ENCODE peak calls at places on chromosomes 6 and 20, in four cellular contexts. J is A549, Z is esophagus squamous epithelium, Y is GM12891. G is an unnamed sample.
A peak's percentile ranks its signal among the peaks of the same experiment; 100 is the strongest.

GRCh38 chr6:15936503-15936902 is 192.4 kb upstream of the MYLIP start:
- DNase-seq in J (no peak), Y (peak; percentile 17), Z (no peak), G (no peak)

GRCh38 chr6:23969344-23969743 is 156.7 kb upstream of the NRSN1 start:
- DNase-seq in Z (no peak), Y (no peak), J (no peak), G (no peak)

GRCh38 chr20:20207291-20207690 is 155.0 kb downstream of the CFAP61 start:
- DNase-seq in Z (no peak), J (no peak), Y (no peak), G (no peak)

GRCh38 chr20:51338692-51339440 is 203.7 kb downstream of the NFATC2 start:
- DNase-seq in J (no peak), Z (no peak), Y (no peak), G (no peak)

GRCh38 chr20:12057778-12058177 is 140.1 kb downstream of the BTBD3 start:
- DNase-seq in J (no peak), Z (no peak), Y (no peak), G (no peak)

GRCh38 chr6:75207211-75207984 is 1.5 kb upstream of the COL12A1 start:
- DNase-seq in Z (no peak), J (no peak), Y (no peak), G (no peak)

GRCh38 chr6:140546640-140547039 is 1172.2 kb upstream of the CITED2 start:
- DNase-seq in J (no peak), Y (no peak), Z (no peak), G (no peak)

GRCh38 chr20:41027872-41028358 is 707 bp upstream of the TOP1 start:
- DNase-seq in Y (no peak), J (no peak), Z (no peak), G (no peak)

DNA sequence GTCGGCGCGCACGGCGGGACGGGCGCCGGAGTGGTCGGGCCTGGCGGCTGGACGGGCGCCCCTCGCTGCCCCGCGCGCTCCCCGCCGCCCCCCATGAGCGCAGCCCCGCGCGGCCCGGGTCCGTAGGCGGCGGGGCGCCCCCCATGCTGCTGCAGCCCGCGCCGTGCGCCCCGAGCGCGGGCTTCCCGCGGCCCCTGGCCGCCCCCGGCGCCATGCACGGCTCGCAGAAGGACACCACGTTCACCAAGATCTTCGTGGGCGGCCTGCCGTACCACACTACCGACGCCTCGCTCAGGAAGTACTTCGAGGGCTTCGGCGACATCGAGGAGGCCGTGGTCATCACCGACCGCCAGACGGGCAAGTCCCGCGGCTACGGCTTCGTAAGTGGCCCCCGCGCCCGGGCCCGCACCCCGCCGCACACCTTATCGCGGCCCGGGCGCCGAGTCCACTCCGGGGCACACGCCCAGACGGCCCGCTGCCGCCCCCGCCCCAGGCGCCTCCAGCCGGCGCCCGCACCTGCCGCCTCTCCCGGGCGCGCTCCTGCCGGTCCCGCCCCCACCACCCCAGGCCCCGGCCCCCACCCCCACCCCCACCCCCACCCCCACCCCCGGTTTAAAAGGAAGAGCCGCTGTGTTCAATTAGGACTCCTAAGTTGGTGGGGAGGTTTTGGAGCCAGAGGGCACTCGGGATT is 388 bp downstream of the RBM38 start:
- DNase-seq in J (no peak), Z (no peak), Y (no peak), G (peak; percentile 42)
- TF ChIP-seq POLR2A in J (peak; percentile 68), Z (no peak), Y (peak; percentile 67), G (peak; percentile 73)

GRCh38 chr6:35305117-35305516 is 7.5 kb downstream of the DEF6 start:
- DNase-seq in Y (no peak), Z (no peak), J (peak; percentile 19), G (no peak)

GRCh38 chr6:35299674-35300073 is 2.1 kb downstream of the DEF6 start:
- DNase-seq in Z (no peak), J (no peak), Y (no peak), G (no peak)

GRCh38 chr6:35300848-35301247 is 3.2 kb downstream of the DEF6 start:
- DNase-seq in Y (no peak), Z (no peak), J (no peak), G (no peak)

GRCh38 chr6:35304299-35304698 is 6.7 kb downstream of the DEF6 start:
- DNase-seq in Y (no peak), Z (no peak), J (no peak), G (no peak)

GRCh38 chr6:35302604-35303218 is 5.1 kb downstream of the DEF6 start:
- DNase-seq in J (no peak), Y (peak; percentile 66), Z (peak; percentile 56), G (peak; percentile 50)
- TF ChIP-seq POLR2A in J (no peak), Y (peak; percentile 64), Z (peak; percentile 10), G (no peak)

GRCh38 chr6:106097368-106098231 is 11.5 kb downstream of the PRDM1 start:
- DNase-seq in Z (peak; percentile 25), J (peak; percentile 17), Y (no peak), G (no peak)
- TF ChIP-seq POLR2A in Z (no peak), J (no peak), Y (no peak), G (no peak)

GRCh38 chr20:25247666-25248500 is at the start of gene PYGB:
- DNase-seq in Z (no peak), Y (peak; percentile 91), J (peak; percentile 89), G (peak; percentile 88)
- TF ChIP-seq POLR2A in Z (no peak), Y (peak; percentile 83), J (peak; percentile 98), G (peak; percentile 98)

GRCh38 chr6:3118353-3119039 is at the start of gene BPHL:
- DNase-seq in Z (peak; percentile 75), J (peak; percentile 91), Y (peak; percentile 97), G (peak; percentile 94)
- TF ChIP-seq POLR2A in Z (peak; percentile 82), J (peak; percentile 81), Y (peak; percentile 74), G (peak; percentile 87)

GRCh38 chr6:85798934-85799490 is 156.3 kb upstream of the SYNCRIP start:
- DNase-seq in J (no peak), Y (no peak), Z (no peak), G (no peak)
- TF ChIP-seq POLR2A in J (no peak), Y (no peak), Z (no peak), G (no peak)

DNA sequence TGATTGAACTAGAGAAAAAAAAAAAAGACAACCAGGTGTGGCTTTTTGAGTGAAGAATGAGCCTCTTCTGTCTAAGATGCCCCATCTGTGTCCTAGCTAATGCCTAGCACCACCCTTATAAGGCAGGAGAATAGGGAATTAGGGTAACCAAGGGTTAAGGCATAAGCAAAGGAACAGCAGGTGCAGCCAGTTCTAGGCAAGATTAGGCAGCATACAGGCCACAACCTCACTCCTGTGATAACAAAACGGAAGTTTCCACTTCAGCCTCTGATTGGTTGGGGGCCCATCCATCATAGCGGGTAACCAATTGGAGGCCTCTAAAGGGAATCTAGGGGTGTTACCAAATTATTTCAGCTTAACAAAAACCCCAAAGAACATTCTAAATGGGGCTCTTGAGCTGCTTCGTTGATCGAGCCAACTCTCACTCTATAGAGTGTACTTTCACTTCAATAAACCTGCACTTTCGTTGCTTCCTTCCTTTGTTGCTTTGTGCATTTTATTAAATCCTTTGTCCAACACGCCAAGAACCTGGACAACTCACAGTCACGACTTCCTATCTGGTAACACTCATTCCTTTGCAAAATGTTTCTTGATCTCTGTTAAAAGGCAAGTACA is 61.9 kb upstream of the TAGAP start:
- DNase-seq in Y (no peak), Z (no peak), J (peak; percentile 59), G (no peak)
- TF ChIP-seq POLR2A in Y (peak; percentile 51), Z (no peak), J (no peak), G (no peak)

DNA sequence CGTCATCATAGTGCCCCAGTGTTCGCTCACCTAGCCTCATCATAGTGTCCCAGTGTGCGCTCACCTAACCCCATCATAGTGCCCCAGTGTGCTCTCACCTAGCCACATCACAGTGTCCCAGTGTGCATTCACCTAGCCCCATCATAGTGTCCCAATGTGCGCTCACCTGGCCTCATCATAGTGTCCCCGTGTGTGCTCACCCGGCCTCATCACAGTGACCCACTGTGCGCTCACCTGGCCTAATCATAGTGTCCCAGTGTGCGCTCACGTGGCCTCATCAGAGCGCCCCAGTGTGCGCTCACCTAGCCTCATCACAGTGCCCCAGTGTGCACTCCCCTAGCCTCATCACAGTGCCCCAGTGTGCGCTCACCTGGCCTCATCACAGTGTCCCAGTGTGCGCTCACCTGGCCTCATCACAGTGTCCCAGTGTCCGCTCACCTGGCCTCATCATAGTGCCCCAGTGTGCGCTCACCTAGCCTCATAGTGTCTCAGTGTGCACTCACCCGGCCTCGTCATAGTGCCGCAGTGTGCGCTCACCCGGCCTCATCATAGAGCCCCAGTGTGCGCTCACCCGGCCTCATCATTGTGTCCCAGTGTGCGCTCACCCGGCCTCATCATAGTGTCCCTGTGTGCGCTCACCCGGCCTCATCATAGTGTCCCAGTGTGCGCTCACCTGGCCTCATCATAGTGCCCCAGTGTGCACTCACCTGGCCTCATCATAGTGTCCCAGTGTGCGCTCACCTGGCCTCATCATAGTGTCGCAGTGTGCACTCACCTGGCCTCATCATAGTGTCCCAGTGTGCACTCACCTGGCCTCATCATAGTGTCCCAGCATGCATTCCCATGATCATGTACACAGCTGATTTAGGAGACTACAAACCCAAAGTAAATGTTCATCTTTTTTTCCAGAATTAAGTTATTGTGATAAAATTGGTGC is 9.5 kb downstream of the TMEM242 start:
- DNase-seq in J (no peak), Y (no peak), Z (no peak), G (no peak)
- TF ChIP-seq POLR2A in J (no peak), Y (no peak), Z (no peak), G (no peak)

GRCh38 chr20:3795511-3796468 is at the start of gene CDC25B:
- DNase-seq in Z (peak; percentile 75), J (peak; percentile 96), Y (peak; percentile 91), G (peak; percentile 89)
- TF ChIP-seq POLR2A in Z (no peak), J (peak; percentile 89), Y (peak; percentile 46), G (peak; percentile 79)

DNA sequence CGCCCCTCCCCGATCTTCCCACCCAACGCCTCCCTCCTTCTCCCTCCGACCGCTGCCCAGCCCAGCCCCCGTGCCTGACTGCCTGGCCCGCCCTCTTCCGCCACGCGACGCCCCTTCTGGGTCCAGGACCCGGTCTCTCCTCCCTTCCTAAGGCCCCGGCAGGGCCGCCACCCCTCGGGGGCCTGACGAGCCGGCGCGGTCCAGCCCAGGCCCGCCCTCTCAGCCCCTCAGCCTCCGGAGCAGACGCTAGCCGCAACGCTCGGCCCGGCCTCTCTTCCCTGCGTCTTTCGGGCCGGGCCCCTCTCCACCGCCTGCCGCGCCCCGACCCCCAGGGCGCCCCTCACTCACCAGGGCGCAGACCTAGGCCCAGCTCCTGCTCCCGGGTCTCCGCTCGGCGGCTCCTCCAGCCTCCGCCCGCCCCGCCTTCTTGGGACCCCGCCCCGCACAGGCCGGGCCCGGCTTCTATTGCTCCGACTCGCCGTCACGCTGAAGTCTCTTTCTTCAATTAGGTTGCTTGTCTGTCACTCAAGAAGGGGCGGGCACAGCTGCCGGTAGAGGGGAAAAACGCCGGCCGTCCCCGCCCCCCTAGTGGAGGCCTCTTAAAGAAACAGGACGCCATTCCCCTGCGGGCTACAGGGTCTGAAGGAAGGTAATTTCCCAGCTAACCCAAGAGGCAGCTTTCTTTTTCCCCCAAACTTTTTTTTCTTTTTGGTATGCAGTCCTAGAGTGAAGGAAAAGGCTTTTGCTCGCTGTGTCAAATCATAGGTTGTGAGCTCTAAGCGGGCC is at the start of gene ELMO2:
- DNase-seq in J (peak; percentile 95), Y (peak; percentile 85), Z (peak; percentile 91), G (peak; percentile 91)
- TF ChIP-seq POLR2A in J (peak; percentile 44), Y (no peak), Z (no peak), G (peak; percentile 57)

G was measured in H54.